ENCODE peak calls at places on chromosomes 5 and 9, in eight cellular contexts. E is endodermal cell; C is SJSA1; G is CD4-positive, alpha-beta memory T cell; T is GM23248; F is stomach; H is CD4-positive, CD25-positive, alpha-beta regulatory T cell; A is keratinocyte. M is an unnamed sample. For H3K9me3, the result is how much of the 10 kb centered on the place peaks cover.

GRCh38 chr5:176441921-176442323 is 6.3 kb upstream of the FAF2 start:
- DNase-seq in E (peak), C (no peak), G (no peak), T (peak), F (no peak), H (no peak), A (no peak), M (no peak)

GRCh38 chr5:83922699-83923098 is 202.0 kb upstream of the HAPLN1 start:
- DNase-seq in E (no peak), C (no peak), G (no peak), T (no peak), F (no peak), H (no peak), A (no peak), M (no peak)

GRCh38 chr9:33823801-33824200 is 6.8 kb downstream of the UBE2R2 start:
- DNase-seq in E (no peak), C (no peak), G (no peak), T (no peak), F (no peak), H (no peak), A (no peak), M (no peak)

GRCh38 chr9:95003694-95004451 is 277.4 kb downstream of the AOPEP start:
- DNase-seq in E (peak), C (peak), G (no peak), T (peak), F (peak), H (peak), A (no peak), M (no peak)

GRCh38 chr9:106921341-106921899 is 58.5 kb downstream of the ZNF462 start:
- DNase-seq in E (peak), C (peak), G (no peak), T (peak), F (no peak), H (peak), A (no peak), M (no peak)

GRCh38 chr5:72634444-72634843 is 127.2 kb upstream of the ZNF366 start:
- DNase-seq in E (no peak), C (no peak), G (no peak), T (peak), F (no peak), H (no peak), A (no peak), M (no peak)

GRCh38 chr5:181255836-181256578 is 4.9 kb downstream of the TRIM52 start:
- DNase-seq in E (no peak), C (no peak), G (no peak), T (no peak), F (no peak), H (no peak), A (no peak), M (no peak)

GRCh38 chr9:134725605-134725940 is 84.0 kb downstream of the COL5A1 start:
- DNase-seq in E (no peak), C (peak), G (no peak), T (no peak), F (no peak), H (no peak), A (no peak), M (no peak)

GRCh38 chr5:143629871-143630658 is 181.9 kb upstream of the HMHB1 start:
- DNase-seq in E (no peak), C (peak), G (no peak), T (peak), F (no peak), H (no peak), A (no peak), M (no peak)

GRCh38 chr9:120152295-120152694 is 427.7 kb downstream of the CDK5RAP2 start:
- DNase-seq in E (peak), C (no peak), G (no peak), T (no peak), F (no peak), H (no peak), A (no peak), M (no peak)

GRCh38 chr5:168706655-168707069 is 127.5 kb upstream of the PANK3 start:
- DNase-seq in E (peak), C (peak), G (no peak), T (peak), F (no peak), H (peak), A (no peak), M (no peak)

GRCh38 chr5:141319202-141319601 is 1.4 kb downstream of the TAF7 start:
- DNase-seq in E (no peak), C (peak), G (no peak), T (peak), F (no peak), H (no peak), A (no peak), M (no peak)
- H3K9me3 ChIP-seq in E (half or more), C (under half), G (under half), T (under half), F (half or more), H (half or more), A (under half), M (half or more)

DNA sequence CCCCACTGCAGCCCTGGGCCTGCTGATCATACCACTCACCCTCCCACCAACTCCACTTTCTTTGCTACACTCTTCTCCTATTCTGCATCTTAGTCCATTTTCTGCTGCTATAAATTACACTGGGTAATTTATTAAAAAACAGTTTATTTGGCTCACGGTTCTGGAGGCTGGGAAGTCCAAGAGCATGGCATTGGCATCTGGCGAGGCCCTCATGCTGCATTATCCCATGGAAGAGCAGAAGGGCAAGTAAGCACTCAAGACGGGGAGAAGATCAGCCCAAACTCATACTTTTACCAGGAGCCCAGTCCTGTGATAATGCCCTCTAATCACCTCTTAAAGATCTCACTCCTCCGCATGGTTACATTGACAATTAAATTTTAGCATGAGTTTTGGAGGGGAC is 9.4 kb downstream of the GLIPR2 start:
- DNase-seq in E (no peak), C (no peak), G (no peak), T (no peak), F (no peak), H (no peak), A (no peak), M (no peak)
- H3K27ac ChIP-seq in E (no peak), C (no peak), G (peak), T (no peak), F (no peak), H (peak), A (no peak), M (no peak)

GRCh38 chr9:127038531-127038930 is 83.9 kb downstream of the ANGPTL2 start:
- DNase-seq in E (peak), C (no peak), G (no peak), T (no peak), F (no peak), H (no peak), A (no peak), M (no peak)
- H3K9me3 ChIP-seq in E (under half), C (under half), G (under half), T (under half), F (under half), H (under half), A (under half), M (under half)

GRCh38 chr5:53397845-53398244 is 82.6 kb upstream of the FST start:
- DNase-seq in E (no peak), C (peak), G (no peak), T (peak), F (no peak), H (no peak), A (no peak), M (no peak)

GRCh38 chr5:53392073-53392472 is 88.4 kb upstream of the FST start:
- DNase-seq in E (no peak), C (no peak), G (no peak), T (no peak), F (no peak), H (no peak), A (no peak), M (no peak)

GRCh38 chr5:53399921-53400697 is 80.3 kb upstream of the FST start:
- DNase-seq in E (no peak), C (no peak), G (no peak), T (peak), F (no peak), H (no peak), A (no peak), M (no peak)

DNA sequence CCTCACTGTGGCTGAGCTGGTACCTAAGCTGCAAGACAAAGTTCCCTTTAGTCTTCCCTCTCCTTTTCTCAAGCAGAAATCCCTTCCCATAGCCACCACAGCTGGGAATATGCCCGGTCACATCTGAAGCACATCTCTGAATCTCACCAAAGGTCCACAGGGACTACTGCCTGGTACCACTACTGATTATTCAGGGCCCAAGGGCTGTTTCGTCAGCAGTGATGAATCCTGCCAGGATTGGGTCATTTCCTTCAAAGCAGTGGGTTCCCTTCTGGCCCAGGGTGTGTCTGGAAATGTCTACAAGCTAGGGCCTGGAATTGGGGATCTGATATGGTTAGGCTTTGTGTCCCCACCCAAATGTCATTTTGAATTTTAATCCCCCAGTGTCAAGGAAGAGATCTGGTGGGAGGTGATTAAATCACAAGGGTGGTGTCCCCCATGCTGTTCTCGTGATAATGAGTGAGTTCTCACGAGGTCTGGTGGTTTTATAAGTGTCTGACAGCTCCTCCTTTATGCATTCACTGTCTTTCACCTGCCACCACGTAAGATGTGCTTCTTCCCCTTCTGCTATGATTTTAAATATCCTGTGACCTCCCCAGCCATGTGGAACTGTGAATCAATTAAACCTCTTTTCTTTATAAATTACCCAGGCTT is 83.2 kb upstream of the FST start:
- DNase-seq in E (no peak), C (no peak), G (no peak), T (peak), F (no peak), H (no peak), A (no peak), M (no peak)
- H3K27ac ChIP-seq in E (no peak), C (no peak), G (no peak), T (peak), F (no peak), H (no peak), A (no peak), M (no peak)

DNA sequence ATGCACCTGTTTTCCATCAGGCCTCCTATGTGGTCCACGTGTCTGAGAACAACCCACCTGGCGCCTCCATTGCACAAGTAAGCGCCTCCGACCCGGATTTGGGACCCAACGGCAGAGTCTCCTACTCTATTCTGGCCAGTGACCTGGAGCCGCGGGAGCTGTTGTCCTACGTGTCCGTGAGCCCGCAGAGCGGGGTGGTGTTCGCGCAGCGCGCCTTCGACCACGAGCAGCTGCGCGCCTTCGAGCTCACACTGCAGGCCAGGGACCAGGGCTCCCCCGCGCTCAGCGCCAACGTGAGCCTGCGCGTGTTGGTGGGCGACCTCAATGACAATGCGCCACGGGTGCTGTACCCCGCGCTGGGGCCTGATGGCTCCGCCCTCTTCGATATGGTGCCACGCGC is 1.7 kb downstream of the PCDHGB1 start:
- DNase-seq in E (no peak), C (no peak), G (no peak), T (no peak), F (no peak), H (no peak), A (no peak), M (no peak)
- H3K9me3 ChIP-seq in E (half or more), C (under half), G (under half), T (under half), F (half or more), H (under half), A (under half), M (under half)

GRCh38 chr9:15244001-15244441 is 63.0 kb downstream of the TTC39B start:
- DNase-seq in E (no peak), C (peak), G (no peak), T (peak), F (no peak), H (no peak), A (no peak), M (no peak)
- H3K27ac ChIP-seq in E (no peak), C (no peak), G (no peak), T (peak), F (peak), H (no peak), A (no peak), M (no peak)

DNA sequence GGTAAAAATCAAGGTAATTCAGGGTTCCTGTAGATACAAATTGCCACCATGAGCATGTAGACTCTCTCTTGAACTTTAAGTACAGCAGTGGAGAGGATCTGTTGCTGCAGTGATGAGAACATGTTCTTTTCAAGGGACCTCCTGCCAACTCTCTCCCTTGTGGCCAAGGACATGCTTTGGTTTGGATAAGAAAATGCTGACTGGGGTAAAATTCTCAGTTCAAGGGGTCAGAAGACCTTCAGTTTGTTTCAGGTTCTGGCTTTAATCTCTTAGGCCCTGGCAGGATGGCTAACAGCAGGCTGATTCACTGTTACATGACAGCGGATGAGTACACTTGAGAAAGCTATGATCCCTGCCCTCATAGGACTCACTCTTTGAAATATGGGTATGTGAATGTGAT is 299.2 kb upstream of the NMUR2 start:
- DNase-seq in E (no peak), C (no peak), G (no peak), T (no peak), F (no peak), H (no peak), A (no peak), M (no peak)
- H3K9me3 ChIP-seq in E (under half), C (under half), G (under half), T (under half), F (under half), H (under half), A (under half), M (under half)

GRCh38 chr5:55427157-55427556 is 107.6 kb downstream of the PLPP1 start:
- DNase-seq in E (no peak), C (peak), G (no peak), T (peak), F (peak), H (no peak), A (no peak), M (no peak)

GRCh38 chr5:55429221-55429620 is 105.5 kb downstream of the PLPP1 start:
- DNase-seq in E (no peak), C (no peak), G (no peak), T (no peak), F (no peak), H (no peak), A (no peak), M (no peak)

GRCh38 chr5:55432549-55432948 is 102.2 kb downstream of the PLPP1 start:
- DNase-seq in E (no peak), C (no peak), G (no peak), T (no peak), F (no peak), H (no peak), A (no peak), M (no peak)

GRCh38 chr5:55426455-55426854 is 108.3 kb downstream of the PLPP1 start:
- DNase-seq in E (no peak), C (no peak), G (no peak), T (no peak), F (no peak), H (no peak), A (no peak), M (no peak)

DNA sequence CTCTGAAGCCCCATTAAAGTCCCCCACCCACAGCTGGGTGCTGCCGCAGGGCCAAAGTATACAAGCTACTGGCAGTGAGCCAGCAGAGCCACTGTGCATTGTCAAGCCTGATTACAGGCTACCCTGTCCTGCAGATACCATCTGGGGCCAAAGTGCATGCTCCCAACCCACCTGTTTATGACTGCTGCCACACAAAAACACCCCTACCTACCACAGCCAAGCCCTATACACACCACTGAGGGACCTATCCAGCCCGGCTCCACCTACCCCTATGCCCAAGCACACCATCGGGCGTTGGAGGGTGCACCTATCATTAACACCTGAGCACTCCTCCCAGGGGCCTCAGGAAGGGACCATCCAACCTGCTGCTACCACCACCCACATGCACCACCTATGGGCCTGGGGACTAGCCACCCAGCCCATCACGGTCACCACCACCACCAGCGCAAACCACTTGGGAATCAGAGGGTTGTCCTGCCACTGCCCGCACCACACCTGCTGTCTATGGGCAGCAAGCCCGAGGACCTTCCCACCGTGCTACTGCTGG is 105.0 kb downstream of the PLPP1 start:
- DNase-seq in E (no peak), C (no peak), G (no peak), T (no peak), F (no peak), H (no peak), A (no peak), M (no peak)
- H3K27ac ChIP-seq in E (no peak), C (no peak), G (no peak), T (no peak), F (peak), H (no peak), A (no peak), M (no peak)

GRCh38 chr9:40927260-40927631 is 201.2 kb downstream of the FOXD4L6 start:
- DNase-seq in E (peak), C (no peak), G (no peak), T (no peak), F (no peak), H (no peak), A (no peak), M (no peak)
- H3K9me3 ChIP-seq in E (half or more), C (under half), G (under half), T (under half), F (half or more), H (under half), A (under half), M (half or more)

GRCh38 chr5:171981847-171982246 is 24.6 kb downstream of the FBXW11 start:
- DNase-seq in E (no peak), C (no peak), G (no peak), T (no peak), F (no peak), H (no peak), A (no peak), M (no peak)

GRCh38 chr5:171989276-171989675 is 17.2 kb downstream of the FBXW11 start:
- DNase-seq in E (no peak), C (no peak), G (no peak), T (no peak), F (no peak), H (peak), A (peak), M (no peak)

GRCh38 chr5:171986772-171987171 is 19.7 kb downstream of the FBXW11 start:
- DNase-seq in E (peak), C (no peak), G (no peak), T (no peak), F (no peak), H (no peak), A (no peak), M (no peak)

GRCh38 chr5:171980729-171981128 is 25.7 kb downstream of the FBXW11 start:
- DNase-seq in E (peak), C (no peak), G (no peak), T (no peak), F (no peak), H (no peak), A (no peak), M (no peak)

DNA sequence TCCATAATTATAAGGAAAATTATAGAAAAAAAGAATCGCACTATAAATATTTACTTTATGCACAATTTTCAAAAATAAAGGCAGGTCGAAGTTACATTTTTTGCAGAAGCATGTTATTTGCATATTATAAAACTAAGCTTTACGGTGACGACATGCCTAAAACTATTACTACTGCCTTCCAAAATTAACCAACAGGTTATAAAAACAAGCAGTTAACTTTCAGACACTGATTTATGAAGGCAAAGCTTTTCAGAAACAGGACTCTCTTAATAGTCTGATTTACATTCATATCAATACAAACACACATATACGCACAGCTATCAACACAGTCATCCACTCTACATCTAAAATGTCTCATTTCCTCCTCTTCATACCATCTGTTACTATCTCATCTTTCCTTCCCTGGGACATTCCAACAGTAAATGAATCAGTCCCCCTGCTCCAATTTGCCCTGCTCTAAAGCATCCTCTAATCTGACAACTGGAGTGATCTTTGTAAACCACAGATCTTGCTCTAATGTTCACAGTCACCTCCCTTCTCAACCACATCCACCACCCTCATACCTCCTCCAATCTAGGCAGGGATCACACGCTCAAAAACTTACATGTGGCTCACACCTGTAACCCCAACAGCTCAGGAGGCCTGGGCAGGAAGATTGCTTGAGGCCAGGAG is 21.6 kb downstream of the FBXW11 start:
- DNase-seq in E (no peak), C (peak), G (peak), T (peak), F (no peak), H (peak), A (peak), M (no peak)
- H3K27ac ChIP-seq in E (no peak), C (no peak), G (no peak), T (peak), F (no peak), H (no peak), A (peak), M (no peak)